ENCODE peak calls at places on chromosomes 13 and 19, in seven cellular contexts. One of them, this sample, is unnamed.

GRCh38 chr19:36524617-36525016 is 3.5 kb downstream of the ZNF260 start:
- DNase-seq in NCI-H446 treated with DMSO at 0.1 percent for 48 hours: no peak
- DNase-seq in T-helper 1 cell: no peak
- DNase-seq in WERI-Rb-1: no peak
- DNase-seq in AG09319: no peak
- DNase-seq in NCI-H2081: no peak
- DNase-seq in CD8-positive, alpha-beta memory T cell: no peak
- DNase-seq in this sample: no peak

GRCh38 chr13:65292488-65292901 is 1937.6 kb downstream of the PCDH9 start:
- DNase-seq in NCI-H446 treated with DMSO at 0.1 percent for 48 hours: peak; percentile 6
- DNase-seq in T-helper 1 cell: no peak
- DNase-seq in WERI-Rb-1: no peak
- DNase-seq in AG09319: no peak
- DNase-seq in NCI-H2081: no peak
- DNase-seq in CD8-positive, alpha-beta memory T cell: no peak
- DNase-seq in this sample: no peak

GRCh38 chr19:11485245-11485837 is 4.5 kb upstream of the ELAVL3 start:
- DNase-seq in NCI-H446 treated with DMSO at 0.1 percent for 48 hours: no peak
- DNase-seq in T-helper 1 cell: no peak
- DNase-seq in WERI-Rb-1: no peak
- DNase-seq in AG09319: no peak
- DNase-seq in NCI-H2081: no peak
- DNase-seq in CD8-positive, alpha-beta memory T cell: no peak
- DNase-seq in this sample: no peak

GRCh38 chr19:41521860-41522555 is 54.0 kb upstream of the CEACAM21 start:
- DNase-seq in NCI-H446 treated with DMSO at 0.1 percent for 48 hours: no peak
- DNase-seq in T-helper 1 cell: peak; percentile 25
- DNase-seq in WERI-Rb-1: no peak
- DNase-seq in AG09319: no peak
- DNase-seq in NCI-H2081: no peak
- DNase-seq in CD8-positive, alpha-beta memory T cell: peak; percentile 39
- DNase-seq in this sample: no peak

GRCh38 chr19:58518261-58519086 is 1.1 kb downstream of the ZBTB45 start:
- DNase-seq in NCI-H446 treated with DMSO at 0.1 percent for 48 hours: no peak
- DNase-seq in T-helper 1 cell: no peak
- DNase-seq in WERI-Rb-1: no peak
- DNase-seq in AG09319: no peak
- DNase-seq in NCI-H2081: no peak
- DNase-seq in CD8-positive, alpha-beta memory T cell: no peak
- DNase-seq in this sample: no peak

GRCh38 chr19:45553464-45553863 is 31.1 kb downstream of the OPA3 start:
- DNase-seq in NCI-H446 treated with DMSO at 0.1 percent for 48 hours: no peak
- DNase-seq in T-helper 1 cell: no peak
- DNase-seq in WERI-Rb-1: no peak
- DNase-seq in AG09319: no peak
- DNase-seq in NCI-H2081: no peak
- DNase-seq in CD8-positive, alpha-beta memory T cell: no peak
- DNase-seq in this sample: no peak

GRCh38 chr19:57850553-57851017 is 926 bp downstream of the ZNF587 start:
- DNase-seq in NCI-H446 treated with DMSO at 0.1 percent for 48 hours: no peak
- DNase-seq in T-helper 1 cell: no peak
- DNase-seq in WERI-Rb-1: peak; percentile 57
- DNase-seq in AG09319: no peak
- DNase-seq in NCI-H2081: no peak
- DNase-seq in CD8-positive, alpha-beta memory T cell: no peak
- DNase-seq in this sample: no peak

GRCh38 chr19:31491246-31491645 is 142.0 kb upstream of the TSHZ3 start:
- DNase-seq in NCI-H446 treated with DMSO at 0.1 percent for 48 hours: no peak
- DNase-seq in T-helper 1 cell: no peak
- DNase-seq in WERI-Rb-1: no peak
- DNase-seq in AG09319: no peak
- DNase-seq in NCI-H2081: no peak
- DNase-seq in CD8-positive, alpha-beta memory T cell: no peak
- DNase-seq in this sample: no peak

GRCh38 chr19:56567274-56568120 is at the start of gene ZNF470:
- DNase-seq in NCI-H446 treated with DMSO at 0.1 percent for 48 hours: peak; percentile 70
- DNase-seq in T-helper 1 cell: peak; percentile 78
- DNase-seq in WERI-Rb-1: peak; percentile 96
- DNase-seq in AG09319: peak; percentile 67
- DNase-seq in NCI-H2081: peak; percentile 89
- DNase-seq in CD8-positive, alpha-beta memory T cell: peak; percentile 82
- DNase-seq in this sample: peak; percentile 74

GRCh38 chr19:15635016-15635805 is 5.5 kb upstream of the CYP4F3 start:
- DNase-seq in NCI-H446 treated with DMSO at 0.1 percent for 48 hours: no peak
- DNase-seq in T-helper 1 cell: no peak
- DNase-seq in WERI-Rb-1: no peak
- DNase-seq in AG09319: no peak
- DNase-seq in NCI-H2081: no peak
- DNase-seq in CD8-positive, alpha-beta memory T cell: no peak
- DNase-seq in this sample: no peak

GRCh38 chr13:60591348-60591747 is 194.3 kb downstream of the TDRD3 start:
- DNase-seq in NCI-H446 treated with DMSO at 0.1 percent for 48 hours: no peak
- DNase-seq in T-helper 1 cell: no peak
- DNase-seq in WERI-Rb-1: no peak
- DNase-seq in AG09319: peak; percentile 30
- DNase-seq in NCI-H2081: no peak
- DNase-seq in CD8-positive, alpha-beta memory T cell: peak; percentile 2
- DNase-seq in this sample: no peak

GRCh38 chr19:29320076-29320475 is 107.1 kb upstream of the UQCRFS1 start:
- DNase-seq in NCI-H446 treated with DMSO at 0.1 percent for 48 hours: no peak
- DNase-seq in T-helper 1 cell: no peak
- DNase-seq in WERI-Rb-1: no peak
- DNase-seq in AG09319: no peak
- DNase-seq in NCI-H2081: no peak
- DNase-seq in CD8-positive, alpha-beta memory T cell: no peak
- DNase-seq in this sample: no peak

GRCh38 chr13:49938274-49938673 is 2.1 kb upstream of the SPRYD7 start:
- DNase-seq in NCI-H446 treated with DMSO at 0.1 percent for 48 hours: no peak
- DNase-seq in T-helper 1 cell: no peak
- DNase-seq in WERI-Rb-1: no peak
- DNase-seq in AG09319: no peak
- DNase-seq in NCI-H2081: peak; percentile 10
- DNase-seq in CD8-positive, alpha-beta memory T cell: no peak
- DNase-seq in this sample: no peak

GRCh38 chr19:18473706-18474087 is 35.8 kb upstream of the ISYNA1 start:
- DNase-seq in NCI-H446 treated with DMSO at 0.1 percent for 48 hours: no peak
- DNase-seq in T-helper 1 cell: no peak
- DNase-seq in WERI-Rb-1: no peak
- DNase-seq in AG09319: no peak
- DNase-seq in NCI-H2081: no peak
- DNase-seq in CD8-positive, alpha-beta memory T cell: no peak
- DNase-seq in this sample: no peak

GRCh38 chr13:93561553-93561952 is 334.9 kb downstream of the GPC6 start:
- DNase-seq in NCI-H446 treated with DMSO at 0.1 percent for 48 hours: no peak
- DNase-seq in T-helper 1 cell: no peak
- DNase-seq in WERI-Rb-1: no peak
- DNase-seq in AG09319: no peak
- DNase-seq in NCI-H2081: peak; percentile 58
- DNase-seq in CD8-positive, alpha-beta memory T cell: no peak
- DNase-seq in this sample: no peak

GRCh38 chr13:39866722-39867121 is 211.3 kb downstream of the COG6 start:
- DNase-seq in NCI-H446 treated with DMSO at 0.1 percent for 48 hours: no peak
- DNase-seq in T-helper 1 cell: no peak
- DNase-seq in WERI-Rb-1: no peak
- DNase-seq in AG09319: no peak
- DNase-seq in NCI-H2081: no peak
- DNase-seq in CD8-positive, alpha-beta memory T cell: no peak
- DNase-seq in this sample: no peak

GRCh38 chr19:28130066-28130511 is 1082.9 kb downstream of the UQCRFS1 start:
- DNase-seq in NCI-H446 treated with DMSO at 0.1 percent for 48 hours: no peak
- DNase-seq in T-helper 1 cell: no peak
- DNase-seq in WERI-Rb-1: peak; percentile 51
- DNase-seq in AG09319: no peak
- DNase-seq in NCI-H2081: no peak
- DNase-seq in CD8-positive, alpha-beta memory T cell: no peak
- DNase-seq in this sample: no peak

GRCh38 chr13:25171517-25172302 is at the start of gene AMER2:
- DNase-seq in NCI-H446 treated with DMSO at 0.1 percent for 48 hours: peak; percentile 17
- DNase-seq in T-helper 1 cell: no peak
- DNase-seq in WERI-Rb-1: peak; percentile 99
- DNase-seq in AG09319: no peak
- DNase-seq in NCI-H2081: peak; percentile 58
- DNase-seq in CD8-positive, alpha-beta memory T cell: no peak
- DNase-seq in this sample: no peak

GRCh38 chr13:22050951-22051563 is 380.2 kb downstream of the FGF9 start:
- DNase-seq in NCI-H446 treated with DMSO at 0.1 percent for 48 hours: no peak
- DNase-seq in T-helper 1 cell: no peak
- DNase-seq in WERI-Rb-1: no peak
- DNase-seq in AG09319: no peak
- DNase-seq in NCI-H2081: no peak
- DNase-seq in CD8-positive, alpha-beta memory T cell: no peak
- DNase-seq in this sample: no peak

GRCh38 chr13:45850020-45850613 is 1.4 kb downstream of the SIAH3 start:
- DNase-seq in NCI-H446 treated with DMSO at 0.1 percent for 48 hours: no peak
- DNase-seq in T-helper 1 cell: no peak
- DNase-seq in WERI-Rb-1: peak; percentile 18
- DNase-seq in AG09319: no peak
- DNase-seq in NCI-H2081: no peak
- DNase-seq in CD8-positive, alpha-beta memory T cell: no peak
- DNase-seq in this sample: no peak

GRCh38 chr13:30744056-30744684 is 8.8 kb downstream of the ALOX5AP start:
- DNase-seq in NCI-H446 treated with DMSO at 0.1 percent for 48 hours: no peak
- DNase-seq in T-helper 1 cell: peak; percentile 78
- DNase-seq in WERI-Rb-1: no peak
- DNase-seq in AG09319: no peak
- DNase-seq in NCI-H2081: no peak
- DNase-seq in CD8-positive, alpha-beta memory T cell: peak; percentile 95
- DNase-seq in this sample: peak; percentile 95

GRCh38 chr19:10230155-10230903 is 802 bp downstream of the S1PR2 start:
- DNase-seq in NCI-H446 treated with DMSO at 0.1 percent for 48 hours: no peak
- DNase-seq in T-helper 1 cell: peak; percentile 72
- DNase-seq in WERI-Rb-1: peak; percentile 37
- DNase-seq in AG09319: no peak
- DNase-seq in NCI-H2081: no peak
- DNase-seq in CD8-positive, alpha-beta memory T cell: peak; percentile 59
- DNase-seq in this sample: no peak

GRCh38 chr13:23322353-23323336 is 110.9 kb downstream of the SACS start:
- DNase-seq in NCI-H446 treated with DMSO at 0.1 percent for 48 hours: no peak
- DNase-seq in T-helper 1 cell: no peak
- DNase-seq in WERI-Rb-1: no peak
- DNase-seq in AG09319: no peak
- DNase-seq in NCI-H2081: peak; percentile 9
- DNase-seq in CD8-positive, alpha-beta memory T cell: no peak
- DNase-seq in this sample: no peak

GRCh38 chr13:21546372-21546771 is 57.6 kb downstream of the MICU2 start:
- DNase-seq in NCI-H446 treated with DMSO at 0.1 percent for 48 hours: no peak
- DNase-seq in T-helper 1 cell: no peak
- DNase-seq in WERI-Rb-1: no peak
- DNase-seq in AG09319: no peak
- DNase-seq in NCI-H2081: no peak
- DNase-seq in CD8-positive, alpha-beta memory T cell: no peak
- DNase-seq in this sample: no peak

GRCh38 chr13:114053026-114053425 is 79.2 kb upstream of the C13orf46 start:
- DNase-seq in NCI-H446 treated with DMSO at 0.1 percent for 48 hours: no peak
- DNase-seq in T-helper 1 cell: no peak
- DNase-seq in WERI-Rb-1: no peak
- DNase-seq in AG09319: no peak
- DNase-seq in NCI-H2081: no peak
- DNase-seq in CD8-positive, alpha-beta memory T cell: no peak
- DNase-seq in this sample: no peak

GRCh38 chr19:1076951-1077350 is 10.0 kb downstream of the ARHGAP45 start:
- DNase-seq in NCI-H446 treated with DMSO at 0.1 percent for 48 hours: no peak
- DNase-seq in T-helper 1 cell: peak; percentile 93
- DNase-seq in WERI-Rb-1: no peak
- DNase-seq in AG09319: no peak
- DNase-seq in NCI-H2081: peak; percentile 39
- DNase-seq in CD8-positive, alpha-beta memory T cell: peak; percentile 96
- DNase-seq in this sample: peak; percentile 91

GRCh38 chr19:11649941-11650340 is 52.7 kb downstream of the ZNF627 start:
- DNase-seq in NCI-H446 treated with DMSO at 0.1 percent for 48 hours: no peak
- DNase-seq in T-helper 1 cell: no peak
- DNase-seq in WERI-Rb-1: no peak
- DNase-seq in AG09319: no peak
- DNase-seq in NCI-H2081: no peak
- DNase-seq in CD8-positive, alpha-beta memory T cell: no peak
- DNase-seq in this sample: no peak

GRCh38 chr19:53662209-53662608 is 30.4 kb downstream of the DPRX start:
- DNase-seq in NCI-H446 treated with DMSO at 0.1 percent for 48 hours: no peak
- DNase-seq in T-helper 1 cell: no peak
- DNase-seq in WERI-Rb-1: no peak
- DNase-seq in AG09319: no peak
- DNase-seq in NCI-H2081: no peak
- DNase-seq in CD8-positive, alpha-beta memory T cell: no peak
- DNase-seq in this sample: no peak